ENCODE peak calls at places on chromosomes 6 and 20, in seven cellular contexts. K, M, Z, W, D, G and N are unnamed samples. For H3K27me3, the result is how much of the 10 kb centered on the place peaks cover.

GRCh38 chr6:72824833-72825232 is 203.0 kb downstream of the KCNQ5 start:
- DNase-seq in K (no peak), Z (no peak), M (no peak), W (no peak), G (no peak), D (no peak), N (peak)

GRCh38 chr6:163572612-163573011 is 158.1 kb downstream of the QKI start:
- DNase-seq in D (no peak), K (peak), G (no peak), W (no peak), Z (no peak), M (no peak), N (no peak)

GRCh38 chr20:63000958-63001357 is 5.8 kb downstream of the BHLHE23 start:
- DNase-seq in W (no peak), K (no peak), M (no peak), Z (peak), G (no peak), D (no peak), N (no peak)

GRCh38 chr20:15475483-15475882 is 1097.8 kb downstream of the KIF16B start:
- DNase-seq in Z (peak), M (no peak), K (no peak), W (peak), G (no peak), D (no peak), N (peak)

GRCh38 chr6:89138173-89138572 is 7.7 kb upstream of the PM20D2 start:
- DNase-seq in D (no peak), K (no peak), W (no peak), G (no peak), Z (no peak), M (no peak), N (no peak)

GRCh38 chr20:496126-496696 is 33.9 kb upstream of the TBC1D20 start:
- DNase-seq in D (no peak), Z (no peak), W (no peak), K (no peak), G (no peak), M (no peak), N (no peak)

GRCh38 chr20:15220009-15220656 is 882.7 kb upstream of the FLRT3 start:
- DNase-seq in G (no peak), M (no peak), K (no peak), Z (no peak), D (no peak), W (peak), N (no peak)

GRCh38 chr6:19269341-19269898 is 567.8 kb upstream of the ID4 start:
- DNase-seq in M (no peak), K (no peak), D (no peak), Z (no peak), G (no peak), W (no peak), N (no peak)

GRCh38 chr20:35433337-35433736 is 4.7 kb downstream of the GDF5 start:
- DNase-seq in M (no peak), Z (no peak), D (no peak), K (no peak), W (no peak), G (no peak), N (no peak)

GRCh38 chr20:35432430-35432735 is 5.6 kb downstream of the GDF5 start:
- DNase-seq in K (peak), G (no peak), M (no peak), W (no peak), Z (no peak), D (no peak), N (no peak)

GRCh38 chr20:35431621-35432429 is 6.2 kb downstream of the GDF5 start:
- DNase-seq in D (no peak), W (no peak), Z (no peak), K (peak), M (no peak), G (no peak), N (no peak)

GRCh38 chr20:35436175-35436568 is 1.9 kb downstream of the GDF5 start:
- DNase-seq in G (no peak), D (no peak), Z (no peak), W (no peak), M (no peak), K (peak), N (no peak)

GRCh38 chr20:35434085-35435005 is 3.7 kb downstream of the GDF5 start:
- DNase-seq in Z (peak), W (no peak), K (no peak), D (no peak), G (no peak), M (no peak), N (no peak)
- H3K27me3 ChIP-seq in Z (under half), W (under half), K (under half), D (under half), G (under half), M (under half), N (under half)

GRCh38 chr6:41191569-41191968 is 9.4 kb downstream of the TREML2 start:
- DNase-seq in W (no peak), Z (peak), K (peak), M (no peak), D (no peak), G (no peak), N (peak)
- TF ChIP-seq CTCF in W (peak), Z (peak), K (peak), M (peak), D (no peak), G (no peak), N (peak)

GRCh38 chr6:100461273-100461919 is 3.3 kb downstream of the SIM1 start:
- DNase-seq in K (peak), G (no peak), D (no peak), W (no peak), M (no peak), Z (no peak), N (no peak)

GRCh38 chr6:100460650-100461204 is 4.0 kb downstream of the SIM1 start:
- DNase-seq in W (no peak), K (peak), Z (no peak), G (no peak), D (no peak), M (no peak), N (no peak)

GRCh38 chr6:100462990-100463684 is 1.6 kb downstream of the SIM1 start:
- DNase-seq in W (no peak), G (no peak), D (no peak), Z (no peak), K (no peak), M (no peak), N (no peak)

GRCh38 chr6:100462396-100462795 is 2.3 kb downstream of the SIM1 start:
- DNase-seq in D (no peak), G (no peak), M (no peak), W (no peak), Z (no peak), K (no peak), N (no peak)

GRCh38 chr6:100461920-100462295 is 2.8 kb downstream of the SIM1 start:
- DNase-seq in G (no peak), D (no peak), K (no peak), M (no peak), W (no peak), Z (no peak), N (no peak)
- H3K27me3 ChIP-seq in G (half or more), D (half or more), K (half or more), M (half or more), W (half or more), Z (half or more), N (under half)

GRCh38 chr20:53801609-53802370 is 208.2 kb upstream of the ZNF217 start:
- DNase-seq in M (no peak), W (no peak), K (no peak), Z (no peak), G (no peak), D (no peak), N (no peak)
- TF ChIP-seq CTCF in M (no peak), W (no peak), K (no peak), Z (no peak), G (no peak), D (no peak), N (no peak)

GRCh38 chr20:53676987-53677386 is 83.3 kb upstream of the ZNF217 start:
- DNase-seq in W (no peak), Z (no peak), D (peak), G (no peak), K (no peak), M (no peak), N (no peak)

GRCh38 chr20:53677447-53678314 is 84.0 kb upstream of the ZNF217 start:
- DNase-seq in Z (no peak), K (peak), G (peak), W (no peak), D (peak), M (no peak), N (no peak)

GRCh38 chr20:53679597-53680309 is 86.1 kb upstream of the ZNF217 start:
- DNase-seq in W (no peak), M (no peak), D (peak), K (peak), Z (no peak), G (no peak), N (no peak)

GRCh38 chr20:53678990-53679596 is 85.5 kb upstream of the ZNF217 start:
- DNase-seq in G (no peak), W (no peak), Z (no peak), D (peak), M (no peak), K (no peak), N (no peak)

DNA sequence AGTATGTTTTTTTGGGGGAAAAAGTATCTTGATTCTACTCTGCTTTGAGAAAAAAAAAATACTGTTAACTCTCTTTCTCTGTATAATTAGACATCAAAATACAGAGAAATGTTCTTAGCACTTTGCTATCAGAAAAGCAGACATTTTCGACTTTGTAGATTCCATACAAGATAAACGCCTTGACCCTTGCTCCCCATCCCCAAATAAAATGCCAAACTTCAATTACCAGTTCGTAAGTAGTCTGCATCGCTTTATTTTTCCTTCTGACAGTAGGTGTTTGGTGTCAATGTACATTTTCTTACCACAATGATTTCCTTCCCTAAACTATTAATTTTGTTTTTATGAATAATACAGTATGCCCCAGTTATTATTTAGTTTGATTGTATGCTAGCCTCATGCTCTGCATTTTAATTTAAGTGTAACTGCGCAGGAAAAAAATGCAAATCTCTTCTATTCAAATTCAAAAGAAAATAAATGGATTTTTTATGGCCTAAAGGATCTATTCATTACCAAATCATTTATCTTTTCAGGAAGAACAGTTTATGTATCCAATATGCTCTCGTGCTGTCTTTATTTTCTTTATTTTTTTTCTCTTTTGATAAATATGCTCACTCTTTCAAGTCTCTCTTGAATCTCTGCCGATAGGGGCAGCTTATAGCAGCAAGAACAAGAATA is 84.8 kb upstream of the ZNF217 start:
- DNase-seq in Z (no peak), M (no peak), W (no peak), K (no peak), D (no peak), G (no peak), N (no peak)
- H3K27me3 ChIP-seq in Z (under half), M (under half), W (under half), K (under half), D (under half), G (under half), N (under half)

DNA sequence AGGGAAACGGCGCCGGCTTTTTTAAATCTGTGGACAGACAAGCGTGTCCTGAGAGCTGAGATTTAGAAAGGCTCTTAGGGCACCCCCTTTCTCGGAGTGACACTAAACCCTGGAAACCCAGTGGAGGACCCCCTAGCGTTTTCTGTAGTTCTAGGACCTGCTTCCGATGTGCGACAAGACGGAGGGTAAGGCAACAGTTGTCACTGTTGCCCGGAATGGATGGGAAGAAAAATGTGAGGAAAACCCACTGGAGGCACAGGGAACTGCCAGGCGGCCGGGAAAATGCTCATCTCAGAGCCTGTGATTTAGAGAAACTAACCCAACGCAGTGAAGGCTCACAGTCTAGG is 551 bp upstream of the ATP5F1E start:
- DNase-seq in D (no peak), K (no peak), W (no peak), Z (no peak), G (no peak), M (no peak), N (no peak)
- TF ChIP-seq CTCF in D (peak), K (peak), W (no peak), Z (peak), G (no peak), M (peak), N (peak)

GRCh38 chr6:109465772-109466171 is 10.2 kb upstream of the MICAL1 start:
- DNase-seq in M (no peak), K (no peak), D (peak), G (no peak), Z (no peak), W (no peak), N (no peak)

GRCh38 chr6:109471105-109471810 is 11.8 kb downstream of the ZBTB24 start:
- DNase-seq in Z (no peak), K (no peak), M (no peak), G (no peak), D (no peak), W (no peak), N (no peak)

GRCh38 chr6:109466212-109466923 is 10.8 kb upstream of the MICAL1 start:
- DNase-seq in D (no peak), M (no peak), G (no peak), K (no peak), Z (no peak), W (no peak), N (no peak)

GRCh38 chr6:109469591-109470189 is 13.3 kb downstream of the ZBTB24 start:
- DNase-seq in K (no peak), M (no peak), Z (no peak), D (no peak), G (no peak), W (no peak), N (no peak)

GRCh38 chr6:109467696-109468095 is 12.1 kb upstream of the MICAL1 start:
- DNase-seq in K (no peak), W (no peak), D (no peak), M (no peak), Z (no peak), G (no peak), N (no peak)
- H3K27me3 ChIP-seq in K (under half), W (under half), D (under half), M (under half), Z (under half), G (under half), N (under half)

DNA sequence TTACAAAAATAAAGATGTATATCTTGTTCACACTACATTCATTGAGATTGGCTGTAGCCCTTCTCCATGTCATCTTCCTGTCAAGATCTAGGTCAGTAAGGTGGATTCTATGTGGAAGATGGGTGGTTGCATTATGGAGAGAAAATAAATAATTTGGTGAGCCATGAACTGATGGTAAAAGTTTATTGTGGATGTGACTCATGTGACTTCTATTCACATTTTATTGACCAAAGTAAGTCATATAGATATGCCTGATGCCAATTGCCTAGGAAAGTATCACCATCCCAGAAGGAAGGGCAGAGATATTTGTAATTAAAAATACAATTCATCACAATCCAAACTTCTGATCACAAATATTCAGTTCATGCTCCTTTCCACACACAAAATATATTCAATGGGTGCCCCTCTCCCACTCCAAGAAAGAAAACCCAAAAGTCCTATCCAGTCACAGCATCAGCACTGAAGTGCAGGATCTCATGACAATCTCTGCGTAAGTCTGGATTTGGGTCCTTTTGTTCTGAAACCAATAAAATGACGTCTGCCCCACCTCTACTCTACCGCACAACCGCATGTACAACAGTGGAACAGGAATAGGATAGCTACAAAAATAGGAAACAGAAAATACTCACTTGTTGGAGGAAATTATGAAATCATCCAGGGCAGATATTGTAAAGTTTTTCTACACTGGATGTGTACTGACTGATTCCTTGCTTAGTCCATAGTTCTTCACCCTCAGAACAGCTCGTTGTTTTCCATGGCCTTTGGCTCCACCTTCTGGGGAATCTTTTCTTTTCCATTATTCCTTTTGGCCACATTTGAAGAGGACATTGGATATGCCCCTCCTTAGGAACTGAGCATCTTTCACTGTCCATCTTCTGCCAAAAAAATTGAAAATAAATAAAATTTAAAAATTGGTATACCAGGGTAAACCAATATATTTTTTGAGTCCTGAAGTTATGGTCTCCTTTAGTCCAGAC is 16.1 kb upstream of the SLC17A3 start:
- DNase-seq in D (no peak), K (peak), Z (no peak), M (no peak), G (no peak), W (no peak), N (no peak)
- TF ChIP-seq CTCF in D (no peak), K (peak), Z (peak), M (peak), G (peak), W (peak), N (no peak)